ENCODE peak calls at places on chromosomes 2 and 18, in seven cellular contexts. S, L, T, R, C, V and K are unnamed samples.

GRCh38 chr18:67730884-67731283 is 214.4 kb upstream of the DSEL start:
- DNase-seq in S (peak), L (no peak), T (no peak), R (no peak), C (peak), V (peak), K (peak)

GRCh38 chr2:41774011-41774605 is 273.7 kb upstream of the PKDCC start:
- DNase-seq in S (no peak), L (no peak), T (no peak), R (no peak), C (no peak), V (no peak), K (no peak)

GRCh38 chr2:74510272-74510671 is 2.8 kb upstream of the PCGF1 start:
- DNase-seq in S (no peak), L (no peak), T (no peak), R (no peak), C (no peak), V (no peak), K (no peak)

GRCh38 chr18:24488824-24489493 is 28.5 kb downstream of the HRH4 start:
- DNase-seq in S (peak), L (peak), T (peak), R (no peak), C (no peak), V (peak), K (no peak)

GRCh38 chr2:26613241-26614204 is 27.6 kb downstream of the CIB4 start:
- DNase-seq in S (no peak), L (peak), T (no peak), R (no peak), C (no peak), V (peak), K (no peak)

GRCh38 chr2:225076125-225076524 is 33.9 kb upstream of the DOCK10 start:
- DNase-seq in S (no peak), L (no peak), T (no peak), R (no peak), C (no peak), V (no peak), K (no peak)

GRCh38 chr2:117720765-117721164 is 93.7 kb upstream of the DDX18 start:
- DNase-seq in S (no peak), L (no peak), T (no peak), R (no peak), C (no peak), V (no peak), K (no peak)

GRCh38 chr2:88307817-88308216 is 137.7 kb downstream of the THNSL2 start:
- DNase-seq in S (peak), L (no peak), T (peak), R (no peak), C (no peak), V (peak), K (no peak)

GRCh38 chr2:67840460-67841068 is 222.2 kb downstream of the C1D start:
- DNase-seq in S (peak), L (peak), T (peak), R (no peak), C (no peak), V (peak), K (no peak)

GRCh38 chr2:122191331-122191730 is 435.9 kb downstream of the TSN start:
- DNase-seq in S (peak), L (no peak), T (peak), R (no peak), C (no peak), V (peak), K (no peak)

GRCh38 chr2:215137741-215138340 is 585 bp downstream of the ABCA12 start:
- DNase-seq in S (peak), L (no peak), T (no peak), R (no peak), C (peak), V (peak), K (no peak)

GRCh38 chr18:79507546-79508480 is 112.1 kb downstream of the NFATC1 start:
- DNase-seq in S (peak), L (peak), T (no peak), R (no peak), C (no peak), V (peak), K (no peak)

GRCh38 chr2:60409207-60409871 is 144.1 kb downstream of the BCL11A start:
- DNase-seq in S (no peak), L (no peak), T (no peak), R (no peak), C (no peak), V (no peak), K (no peak)

GRCh38 chr2:188725981-188726380 is 248.2 kb upstream of the COL3A1 start:
- DNase-seq in S (peak), L (no peak), T (no peak), R (no peak), C (peak), V (peak), K (no peak)

GRCh38 chr2:106996136-106996769 is 110.3 kb upstream of the ST6GAL2 start:
- DNase-seq in S (no peak), L (peak), T (peak), R (no peak), C (no peak), V (no peak), K (no peak)

GRCh38 chr2:106575955-106576354 is 88.8 kb downstream of the CD8B2 start:
- DNase-seq in S (no peak), L (no peak), T (peak), R (no peak), C (peak), V (peak), K (peak)

GRCh38 chr2:21165350-21165749 is 41.6 kb downstream of the TDRD15 start:
- DNase-seq in S (no peak), L (no peak), T (no peak), R (no peak), C (no peak), V (peak), K (no peak)

GRCh38 chr2:149020432-149020851 is 18.1 kb upstream of the LYPD6B start:
- DNase-seq in S (no peak), L (no peak), T (no peak), R (no peak), C (no peak), V (no peak), K (no peak)

GRCh38 chr2:187409682-187410081 is 38.4 kb downstream of the CALCRL start:
- DNase-seq in S (no peak), L (no peak), T (no peak), R (no peak), C (no peak), V (no peak), K (no peak)

GRCh38 chr18:34871435-34871834 is 161.3 kb downstream of the DTNA start:
- DNase-seq in S (peak), L (no peak), T (no peak), R (no peak), C (no peak), V (peak), K (no peak)

GRCh38 chr18:31931886-31932240 is 11.1 kb downstream of the TRAPPC8 start:
- DNase-seq in S (peak), L (no peak), T (no peak), R (no peak), C (no peak), V (peak), K (no peak)

GRCh38 chr18:13680612-13681011 is 45.7 kb downstream of the FAM210A start:
- DNase-seq in S (no peak), L (peak), T (no peak), R (no peak), C (no peak), V (peak), K (no peak)

GRCh38 chr18:70464343-70465114 is 175.7 kb downstream of the SOCS6 start:
- DNase-seq in S (peak), L (peak), T (peak), R (peak), C (no peak), V (peak), K (no peak)

GRCh38 chr18:59414254-59414653 is 55.2 kb upstream of the LMAN1 start:
- DNase-seq in S (no peak), L (no peak), T (no peak), R (no peak), C (no peak), V (no peak), K (no peak)

GRCh38 chr18:34550902-34551301 is 159.2 kb upstream of the DTNA start:
- DNase-seq in S (no peak), L (no peak), T (no peak), R (no peak), C (no peak), V (no peak), K (no peak)

GRCh38 chr2:102514061-102514785 is 41.2 kb downstream of the SLC9A4 start:
- DNase-seq in S (peak), L (no peak), T (peak), R (no peak), C (peak), V (peak), K (peak)

GRCh38 chr2:233456934-233457333 is 102.6 kb downstream of the DGKD start:
- DNase-seq in S (no peak), L (no peak), T (no peak), R (no peak), C (no peak), V (no peak), K (no peak)

GRCh38 chr2:106126705-106127281 is 67.3 kb downstream of the UXS1 start:
- DNase-seq in S (no peak), L (no peak), T (no peak), R (no peak), C (no peak), V (no peak), K (no peak)